ENCODE peak calls at places on chromosomes 16 and 17, in seven cellular contexts. K, H, V, I, Z, N and X are unnamed samples.

GRCh38 chr17:61002316-61002736 is 324.7 kb downstream of the BCAS3 start:
- DNase-seq in K (no peak), H (no peak), V (no peak), I (peak), Z (no peak), N (no peak), X (no peak)

GRCh38 chr17:7191571-7192270 is 12.6 kb upstream of the ASGR1 start:
- DNase-seq in K (no peak), H (no peak), V (peak), I (no peak), Z (no peak), N (no peak), X (no peak)

GRCh38 chr16:81586421-81586820 is 141.8 kb downstream of the CMIP start:
- DNase-seq in K (no peak), H (no peak), V (no peak), I (peak), Z (no peak), N (no peak), X (no peak)

GRCh38 chr16:57669476-57670162 is 1.5 kb downstream of the ADGRG3 start:
- DNase-seq in K (no peak), H (no peak), V (no peak), I (no peak), Z (peak), N (peak), X (no peak)

GRCh38 chr17:37744961-37745800 is at the start of gene HNF1B:
- DNase-seq in K (peak), H (no peak), V (peak), I (no peak), Z (no peak), N (peak), X (peak)

GRCh38 chr16:53771655-53772497 is 67.9 kb downstream of the FTO start:
- DNase-seq in K (no peak), H (no peak), V (no peak), I (no peak), Z (no peak), N (no peak), X (no peak)

GRCh38 chr17:19386974-19387920 is at the start of gene MFAP4:
- DNase-seq in K (no peak), H (peak), V (peak), I (no peak), Z (peak), N (peak), X (no peak)

GRCh38 chr16:15690296-15690695 is 40.3 kb downstream of the NDE1 start:
- DNase-seq in K (no peak), H (no peak), V (no peak), I (no peak), Z (no peak), N (no peak), X (no peak)

GRCh38 chr16:24989417-24989978 is 25.7 kb downstream of the ARHGAP17 start:
- DNase-seq in K (no peak), H (no peak), V (no peak), I (no peak), Z (no peak), N (no peak), X (no peak)

GRCh38 chr17:37553357-37553966 is 55.8 kb downstream of the SYNRG start:
- DNase-seq in K (no peak), H (no peak), V (no peak), I (no peak), Z (no peak), N (no peak), X (no peak)

GRCh38 chr17:29240477-29240876 is 6.2 kb upstream of the CRYBA1 start:
- DNase-seq in K (no peak), H (no peak), V (no peak), I (no peak), Z (no peak), N (no peak), X (no peak)

GRCh38 chr17:37399404-37399803 is 7.2 kb downstream of the ACACA start:
- DNase-seq in K (no peak), H (no peak), V (no peak), I (no peak), Z (no peak), N (no peak), X (no peak)

DNA sequence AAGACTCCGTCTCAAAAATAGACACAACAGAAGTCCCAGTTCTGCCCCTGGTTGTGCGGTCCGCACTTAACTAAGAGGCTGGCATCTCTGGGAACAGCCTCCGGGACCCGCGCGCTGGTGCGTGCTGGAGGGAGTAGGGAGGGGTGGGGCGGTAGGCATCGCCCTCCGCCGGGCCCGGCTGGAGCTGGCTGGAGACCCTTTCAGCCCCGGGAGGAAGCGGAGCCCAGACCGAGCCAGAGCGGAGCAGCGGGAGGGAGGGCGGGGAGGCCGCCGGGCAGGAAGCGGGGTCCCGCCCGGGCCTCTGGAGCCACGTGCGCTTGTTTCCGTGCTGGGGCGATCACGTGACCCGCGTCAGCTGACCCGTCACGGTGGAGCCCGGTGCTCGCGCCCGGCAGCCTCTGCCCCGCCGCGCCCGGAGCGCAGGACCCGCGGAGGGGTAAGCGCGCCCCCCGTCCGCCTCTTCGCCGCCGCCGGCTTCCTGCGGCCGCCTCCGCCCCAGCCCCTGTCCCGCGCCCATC is at the start of gene WDR81:
- DNase-seq in K (peak), H (peak), V (peak), I (peak), Z (peak), N (peak), X (peak)
- TF ChIP-seq POLR2A in K (no peak), H (no peak), V (no peak), I (no peak), Z (peak), N (no peak), X (peak)

GRCh38 chr17:76382305-76382802 is 2.1 kb upstream of the SPHK1 start:
- DNase-seq in K (no peak), H (no peak), V (peak), I (no peak), Z (no peak), N (peak), X (peak)

GRCh38 chr17:76384987-76385891 is 830 bp downstream of the SPHK1 start:
- DNase-seq in K (peak), H (no peak), V (peak), I (no peak), Z (peak), N (peak), X (no peak)

GRCh38 chr17:76382803-76383644 is 1.4 kb upstream of the SPHK1 start:
- DNase-seq in K (peak), H (no peak), V (peak), I (no peak), Z (no peak), N (peak), X (peak)

GRCh38 chr17:76384222-76384986 is at the start of gene SPHK1:
- DNase-seq in K (peak), H (no peak), V (peak), I (peak), Z (no peak), N (peak), X (peak)

GRCh38 chr17:76383645-76384221 is 676 bp upstream of the SPHK1 start:
- DNase-seq in K (peak), H (no peak), V (peak), I (no peak), Z (no peak), N (peak), X (peak)
- TF ChIP-seq CTCF in K (peak), H (peak), V (no peak), I (no peak), Z (peak), N (no peak), X (peak)

GRCh38 chr16:7103056-7103455 is 229.6 kb upstream of the RBFOX1 start:
- DNase-seq in K (no peak), H (no peak), V (no peak), I (no peak), Z (no peak), N (no peak), X (no peak)
- TF ChIP-seq POLR2AphosphoS5 in K (no peak), H (no peak), V (no peak), I (no peak), Z (no peak), N (no peak), X (no peak)

GRCh38 chr17:68379692-68380677 is 77.3 kb downstream of the WIPI1 start:
- DNase-seq in K (no peak), H (no peak), V (no peak), I (no peak), Z (no peak), N (no peak), X (no peak)

GRCh38 chr17:68379150-68379510 is 78.2 kb downstream of the WIPI1 start:
- DNase-seq in K (no peak), H (no peak), V (no peak), I (no peak), Z (no peak), N (no peak), X (no peak)

GRCh38 chr17:68381076-68381900 is 76.0 kb downstream of the WIPI1 start:
- DNase-seq in K (peak), H (no peak), V (no peak), I (peak), Z (peak), N (no peak), X (no peak)

GRCh38 chr17:68377771-68378201 is 79.5 kb downstream of the WIPI1 start:
- DNase-seq in K (no peak), H (no peak), V (no peak), I (no peak), Z (no peak), N (no peak), X (no peak)

GRCh38 chr17:68378202-68379149 is 78.8 kb downstream of the WIPI1 start:
- DNase-seq in K (peak), H (peak), V (peak), I (peak), Z (peak), N (peak), X (peak)
- TF ChIP-seq POLR2A in K (no peak), H (peak), V (no peak), I (no peak), Z (peak), N (no peak), X (no peak)

GRCh38 chr17:51000835-51001638 is 119.6 kb downstream of the SPAG9 start:
- DNase-seq in K (no peak), H (no peak), V (no peak), I (peak), Z (no peak), N (no peak), X (peak)
- TF ChIP-seq CTCF in K (peak), H (peak), V (peak), I (peak), Z (peak), N (peak), X (no peak)

GRCh38 chr17:27993161-27993695 is 49.2 kb upstream of the NLK start:
- DNase-seq in K (no peak), H (no peak), V (no peak), I (no peak), Z (no peak), N (no peak), X (no peak)

GRCh38 chr17:27995554-27995953 is 46.9 kb upstream of the NLK start:
- DNase-seq in K (no peak), H (no peak), V (no peak), I (no peak), Z (no peak), N (no peak), X (no peak)

GRCh38 chr17:27994586-27994985 is 47.9 kb upstream of the NLK start:
- DNase-seq in K (no peak), H (no peak), V (no peak), I (no peak), Z (no peak), N (no peak), X (no peak)

GRCh38 chr17:27991594-27991993 is 50.9 kb upstream of the NLK start:
- DNase-seq in K (no peak), H (no peak), V (no peak), I (no peak), Z (no peak), N (no peak), X (no peak)

GRCh38 chr17:27993723-27994310 is 48.7 kb upstream of the NLK start:
- DNase-seq in K (no peak), H (no peak), V (no peak), I (no peak), Z (no peak), N (no peak), X (no peak)
- TF ChIP-seq POLR2AphosphoS5 in K (no peak), H (no peak), V (no peak), I (no peak), Z (no peak), N (no peak), X (no peak)

GRCh38 chr16:89319628-89319882 is 102.1 kb downstream of the ZNF778 start:
- DNase-seq in K (no peak), H (no peak), V (no peak), I (no peak), Z (no peak), N (no peak), X (no peak)

GRCh38 chr16:89317729-89318429 is 100.4 kb downstream of the ZNF778 start:
- DNase-seq in K (no peak), H (no peak), V (no peak), I (no peak), Z (no peak), N (peak), X (no peak)

GRCh38 chr16:89318430-89318758 is 100.9 kb downstream of the ZNF778 start:
- DNase-seq in K (no peak), H (no peak), V (no peak), I (no peak), Z (no peak), N (no peak), X (no peak)

GRCh38 chr16:89319883-89320716 is 102.6 kb downstream of the ZNF778 start:
- DNase-seq in K (peak), H (no peak), V (no peak), I (no peak), Z (no peak), N (peak), X (no peak)

DNA sequence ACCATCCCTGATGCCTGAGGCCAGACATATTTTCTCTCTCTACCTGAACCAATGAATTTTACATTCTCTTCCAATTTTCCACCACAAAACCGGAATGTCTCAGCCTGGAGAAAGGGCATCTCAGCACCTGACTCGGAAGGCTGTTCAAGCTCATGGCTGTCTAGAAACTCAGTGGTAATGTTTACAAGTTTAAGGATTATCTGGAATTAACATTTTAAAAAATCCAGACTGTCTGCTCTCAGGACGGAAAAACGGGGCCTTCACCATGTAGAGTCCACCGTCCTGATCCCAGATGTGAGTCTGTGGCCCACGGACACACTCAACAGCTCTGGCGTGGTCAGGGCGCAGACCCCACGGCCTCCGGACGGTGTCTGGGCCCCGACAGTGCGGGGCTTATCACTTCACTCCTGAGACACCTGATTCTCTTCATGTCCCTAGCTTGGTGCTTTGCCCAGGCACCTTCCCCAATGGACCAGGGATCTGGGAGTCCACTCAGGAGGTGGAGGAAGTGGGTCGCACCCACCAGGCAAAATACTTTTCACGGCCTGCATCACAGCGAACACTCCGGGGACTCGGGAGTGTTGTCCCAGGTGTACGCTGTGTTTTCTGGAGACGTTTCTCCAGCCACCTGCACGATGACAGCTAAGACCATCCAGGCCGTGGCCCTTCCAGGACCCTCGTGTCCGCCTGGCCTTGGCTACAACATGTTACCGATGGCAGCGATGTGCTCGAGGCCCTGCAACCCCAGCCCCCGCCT is 101.5 kb downstream of the ZNF778 start:
- DNase-seq in K (no peak), H (no peak), V (no peak), I (no peak), Z (no peak), N (peak), X (no peak)
- TF ChIP-seq POLR2A in K (no peak), H (no peak), V (no peak), I (no peak), Z (no peak), N (no peak), X (no peak)

DNA sequence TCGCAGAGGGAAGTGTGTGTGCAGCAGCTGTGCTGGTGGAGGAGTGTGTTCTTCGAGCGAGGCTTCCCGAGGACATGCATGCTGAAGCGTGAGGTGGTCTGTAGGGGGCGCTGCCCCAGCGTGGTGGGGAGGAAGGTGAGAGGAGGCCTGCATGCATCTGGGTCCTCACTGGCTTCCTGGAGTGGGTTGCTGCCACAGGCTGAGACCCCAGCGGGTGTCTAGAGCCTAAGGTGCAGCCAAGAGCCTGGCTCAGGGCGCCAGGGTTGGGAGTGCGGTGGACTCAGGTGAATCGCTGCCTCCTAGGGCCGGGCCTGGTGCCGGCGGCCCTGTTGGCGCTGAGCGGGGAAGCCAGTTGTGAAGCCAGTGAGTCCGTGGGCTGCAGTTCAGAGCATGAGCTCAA is 7.5 kb upstream of the HSD3B7 start:
- DNase-seq in K (no peak), H (no peak), V (peak), I (no peak), Z (no peak), N (no peak), X (no peak)
- TF ChIP-seq CTCF in K (no peak), H (no peak), V (peak), I (peak), Z (no peak), N (no peak), X (no peak)